ENCODE peak calls at places on chromosomes 6 and 20, in five cellular contexts. Y is thyroid gland, O is adrenal gland, D is lung, W is lower lobe of right lung. A is an unnamed sample.

GRCh38 chr6:159002432-159003160 is 2.6 kb upstream of the RSPH3 start:
- DNase-seq in D (no peak), W (no peak), Y (no peak), O (no peak), A (no peak)

GRCh38 chr20:57581202-57582028 is 20.5 kb downstream of the PCK1 start:
- DNase-seq in Y (no peak), O (no peak), D (no peak), W (no peak), A (no peak)

GRCh38 chr6:154602296-154602695 is 91.8 kb upstream of the CNKSR3 start:
- DNase-seq in W (no peak), Y (no peak), O (no peak), D (no peak), A (no peak)

GRCh38 chr6:26286168-26286854 is 78.7 kb upstream of the BTN3A2 start:
- DNase-seq in D (peak; percentile 60), Y (peak; percentile 69), O (peak; percentile 75), W (peak; percentile 62), A (peak; percentile 21)

GRCh38 chr6:110491644-110492317 is 15.4 kb upstream of the SLC22A16 start:
- DNase-seq in W (no peak), D (no peak), O (no peak), Y (no peak), A (no peak)

GRCh38 chr20:3121271-3121911 is 36.9 kb upstream of the AVP start:
- DNase-seq in O (no peak), Y (no peak), D (no peak), W (no peak), A (no peak)

GRCh38 chr6:157685596-157686280 is 137.3 kb upstream of the SNX9 start:
- DNase-seq in D (no peak), W (no peak), Y (no peak), O (no peak), A (no peak)

GRCh38 chr6:136549359-136550044 is 720 bp downstream of the MAP7 start:
- DNase-seq in O (peak; percentile 29), D (peak; percentile 40), Y (peak; percentile 30), W (peak; percentile 50), A (peak; percentile 22)

GRCh38 chr20:15528386-15529111 is 1044.7 kb downstream of the KIF16B start:
- DNase-seq in D (no peak), O (peak; percentile 50), Y (no peak), W (no peak), A (peak; percentile 49)

GRCh38 chr20:48584391-48585249 is 243.2 kb downstream of the PREX1 start:
- DNase-seq in D (no peak), O (no peak), Y (peak; percentile 73), W (no peak), A (no peak)

GRCh38 chr6:11224252-11224965 is 8.1 kb downstream of the NEDD9 start:
- DNase-seq in Y (no peak), W (no peak), D (no peak), O (no peak), A (no peak)

GRCh38 chr20:51542033-51542893 is at the start of gene NFATC2:
- DNase-seq in Y (peak; percentile 73), O (peak; percentile 44), D (peak; percentile 39), W (peak; percentile 74), A (no peak)

GRCh38 chr6:16239090-16239797 is 857 bp downstream of the GMPR start:
- DNase-seq in D (no peak), O (peak; percentile 78), W (peak; percentile 85), Y (peak; percentile 69), A (peak; percentile 51)

GRCh38 chr20:23340524-23340923 is 10.1 kb upstream of the NXT1 start:
- DNase-seq in O (no peak), D (peak; percentile 56), Y (peak; percentile 59), W (no peak), A (peak; percentile 60)

GRCh38 chr20:5991623-5992441 is 41.4 kb downstream of the MCM8 start:
- DNase-seq in Y (no peak), D (no peak), O (no peak), W (no peak), A (no peak)

GRCh38 chr6:14074723-14075503 is 42.7 kb upstream of the CD83 start:
- DNase-seq in D (no peak), W (no peak), Y (peak; percentile 6), O (peak; percentile 31), A (peak; percentile 13)

GRCh38 chr20:47551841-47552240 is 50.2 kb downstream of the NCOA3 start:
- DNase-seq in Y (no peak), O (peak; percentile 44), D (no peak), W (no peak), A (peak; percentile 36)
- TF ChIP-seq CTCF in Y (no peak), O (no peak), D (no peak), W (no peak), A (no peak)

GRCh38 chr20:38129893-38130609 is 35.0 kb downstream of the TGM2 start:
- DNase-seq in O (no peak), Y (no peak), W (peak; percentile 24), D (no peak), A (no peak)

GRCh38 chr20:38130687-38131587 is 34.1 kb downstream of the TGM2 start:
- DNase-seq in O (no peak), W (peak; percentile 36), Y (no peak), D (no peak), A (no peak)

GRCh38 chr20:38132910-38133501 is 32.1 kb downstream of the TGM2 start:
- DNase-seq in W (peak; percentile 7), D (no peak), Y (no peak), O (no peak), A (no peak)

GRCh38 chr20:38132156-38132909 is 32.7 kb downstream of the TGM2 start:
- DNase-seq in Y (no peak), O (no peak), D (no peak), W (peak; percentile 37), A (no peak)

GRCh38 chr20:38131588-38132121 is 33.4 kb downstream of the TGM2 start:
- DNase-seq in D (no peak), O (no peak), Y (no peak), W (peak; percentile 3), A (no peak)
- H3K36me3 ChIP-seq in D (peaks cover 45% of the 10 kb centered on the region), O (peaks cover 7% of the 10 kb centered on the region), Y (no peaks in the 10 kb centered on the region), W (peaks cover 61% of the 10 kb centered on the region), A (no peaks in the 10 kb centered on the region)

GRCh38 chr6:69985180-69985579 is 118.8 kb downstream of the COL19A1 start:
- DNase-seq in W (no peak), Y (no peak), D (no peak), O (no peak), A (no peak)
- TF ChIP-seq CTCF in W (no peak), Y (no peak), D (no peak), O (no peak), A (no peak)

GRCh38 chr6:35229304-35229703 is 15.5 kb downstream of the SCUBE3 start:
- DNase-seq in O (no peak), D (no peak), W (no peak), Y (no peak), A (no peak)
- H3K36me3 ChIP-seq in O (no peaks in the 10 kb centered on the region), D (no peaks in the 10 kb centered on the region), W (no peaks in the 10 kb centered on the region), Y (no peaks in the 10 kb centered on the region), A (no peaks in the 10 kb centered on the region)

GRCh38 chr20:53580376-53581111 is 13.1 kb downstream of the ZNF217 start:
- DNase-seq in W (no peak), O (no peak), Y (no peak), D (peak; percentile 27), A (no peak)
- TF ChIP-seq CTCF in W (no peak), O (peak; percentile 28), Y (no peak), D (no peak), A (peak; percentile 13)

GRCh38 chr6:118893882-118894424 is at the start of gene ASF1A:
- DNase-seq in W (peak; percentile 97), D (peak; percentile 98), Y (peak; percentile 99), O (peak; percentile 96), A (peak; percentile 97)

GRCh38 chr6:118894425-118895240 is 681 bp downstream of the ASF1A start:
- DNase-seq in W (peak; percentile 76), Y (peak; percentile 88), O (peak; percentile 75), D (peak; percentile 70), A (peak; percentile 65)

GRCh38 chr6:118897386-118897785 is 3.4 kb downstream of the ASF1A start:
- DNase-seq in D (no peak), O (no peak), Y (no peak), W (no peak), A (no peak)

GRCh38 chr6:118895241-118895561 is 1.2 kb downstream of the ASF1A start:
- DNase-seq in W (no peak), O (no peak), Y (no peak), D (no peak), A (no peak)

DNA sequence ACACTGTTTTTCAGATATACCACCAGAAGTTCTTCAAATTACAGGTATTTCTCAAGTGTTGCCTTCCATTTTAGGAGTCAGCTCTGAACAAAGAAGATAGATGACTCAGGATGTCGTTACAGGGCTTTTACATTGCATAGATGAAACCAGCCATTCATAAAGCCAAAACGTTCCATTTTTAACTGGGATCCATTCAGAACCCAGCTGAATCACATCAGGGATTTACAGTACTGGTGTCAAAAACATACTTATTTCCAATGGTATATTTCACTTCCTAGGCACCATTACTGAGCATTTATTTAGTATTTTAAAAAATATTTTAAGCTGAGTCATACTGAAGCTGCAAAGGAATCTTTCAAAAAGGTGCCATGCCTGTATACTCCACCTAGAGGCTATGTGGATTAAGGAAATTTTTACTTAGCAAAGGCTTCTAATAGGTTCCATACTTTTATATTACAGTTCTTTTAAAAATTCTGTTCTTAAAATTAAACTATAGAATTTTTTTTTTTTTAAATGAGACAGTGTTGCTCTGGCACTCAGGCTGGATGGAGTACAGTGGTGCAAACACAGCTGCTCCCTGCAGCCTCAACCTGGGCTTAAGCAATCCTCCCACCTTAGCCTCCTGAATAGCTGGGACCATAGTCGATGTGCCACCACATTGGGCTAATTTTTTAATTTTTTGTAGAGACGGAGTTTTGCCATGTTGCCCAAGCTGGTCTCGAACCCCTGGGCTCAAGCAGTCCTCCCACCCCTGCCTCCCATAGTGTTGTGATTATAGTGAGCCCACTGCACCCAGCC is 2.6 kb downstream of the ASF1A start:
- DNase-seq in D (no peak), W (no peak), Y (no peak), O (no peak), A (no peak)
- H3K36me3 ChIP-seq in D (peaks cover 2% of the 10 kb centered on the region), W (no peaks in the 10 kb centered on the region), Y (no peaks in the 10 kb centered on the region), O (no peaks in the 10 kb centered on the region), A (peaks cover 15% of the 10 kb centered on the region)

GRCh38 chr6:43799671-43800623 is 29.9 kb downstream of the VEGFA start:
- DNase-seq in O (peak; percentile 49), W (no peak), D (no peak), Y (no peak), A (no peak)

GRCh38 chr6:43800746-43801488 is 30.9 kb downstream of the VEGFA start:
- DNase-seq in Y (no peak), D (no peak), W (no peak), O (no peak), A (no peak)

GRCh38 chr6:43796910-43797890 is 27.2 kb downstream of the VEGFA start:
- DNase-seq in W (peak; percentile 35), D (no peak), O (no peak), Y (no peak), A (no peak)

GRCh38 chr6:43797919-43798318 is 27.9 kb downstream of the VEGFA start:
- DNase-seq in W (peak; percentile 31), O (peak; percentile 23), D (no peak), Y (no peak), A (no peak)

GRCh38 chr6:43798688-43799444 is 28.9 kb downstream of the VEGFA start:
- DNase-seq in O (peak; percentile 92), Y (peak; percentile 96), W (peak; percentile 90), D (peak; percentile 90), A (peak; percentile 76)
- TF ChIP-seq CTCF in O (no peak), Y (no peak), W (no peak), D (no peak), A (no peak)

A was measured in BE2C.